ENCODE peak calls at places on chromosome 15, in nine cellular contexts. Q is aorta; O is T-helper 2 cell; M is RPMI8226; R is SJCRH30; W is choroid plexus epithelial cell; Z is OCI-LY7; P is stimulated activated CD4-positive, alpha-beta T cell treated with anti-CD3 and anti-CD28 coated beads, TNF-alpha, amount 100 ng/mL, for 48 hours; I is breast epithelium. Y is an unnamed sample.

GRCh38 chr15:68352401-68353062 is 75.0 kb downstream of the FEM1B start:
- DNase-seq in Q (peak), O (peak), M (no peak), R (no peak), W (peak), Z (peak), P (peak), I (peak), Y (peak)

GRCh38 chr15:49406352-49407118 is 16.5 kb upstream of the FGF7 start:
- DNase-seq in Q (no peak), O (no peak), M (no peak), R (no peak), W (no peak), Z (no peak), P (no peak), I (no peak), Y (no peak)

GRCh38 chr15:52440414-52440813 is 88.3 kb downstream of the MYO5A start:
- DNase-seq in Q (no peak), O (no peak), M (no peak), R (peak), W (no peak), Z (no peak), P (no peak), I (no peak), Y (peak)

GRCh38 chr15:99137111-99137546 is 32.2 kb downstream of the SYNM start:
- DNase-seq in Q (no peak), O (no peak), M (peak), R (no peak), W (no peak), Z (no peak), P (no peak), I (peak), Y (no peak)

GRCh38 chr15:60949034-60949977 is 279.8 kb downstream of the RORA start:
- DNase-seq in Q (no peak), O (no peak), M (no peak), R (no peak), W (peak), Z (no peak), P (no peak), I (no peak), Y (no peak)

GRCh38 chr15:80240261-80240660 is 11.8 kb downstream of the CTXND1 start:
- DNase-seq in Q (no peak), O (no peak), M (no peak), R (no peak), W (no peak), Z (no peak), P (no peak), I (no peak), Y (no peak)

GRCh38 chr15:45573961-45574629 is 13.1 kb upstream of the BLOC1S6 start:
- DNase-seq in Q (no peak), O (peak), M (peak), R (peak), W (peak), Z (peak), P (peak), I (no peak), Y (peak)

GRCh38 chr15:31758126-31758525 is 272.2 kb upstream of the CHRNA7 start:
- DNase-seq in Q (peak), O (peak), M (peak), R (peak), W (peak), Z (peak), P (no peak), I (no peak), Y (no peak)

GRCh38 chr15:31615643-31616415 is 289.2 kb downstream of the KLF13 start:
- DNase-seq in Q (no peak), O (no peak), M (no peak), R (no peak), W (no peak), Z (no peak), P (no peak), I (no peak), Y (no peak)

GRCh38 chr15:51341366-51342248 is at the start of gene GLDN:
- DNase-seq in Q (peak), O (no peak), M (no peak), R (no peak), W (peak), Z (no peak), P (no peak), I (no peak), Y (peak)